ENCODE peak calls at places on chromosomes 6 and 20, in four cellular contexts. Q is prostate gland, E is A549, C is left ventricle myocardium inferior. M is an unnamed sample.

GRCh38 chr6:37988131-37988530 is 168.6 kb downstream of the ZFAND3 start:
- DNase-seq in E (no peak), C (no peak), Q (no peak), M (no peak)

GRCh38 chr6:98576811-98577210 is 257.6 kb upstream of the POU3F2 start:
- DNase-seq in Q (no peak), E (no peak), C (no peak), M (no peak)

GRCh38 chr6:73637404-73637803 is 16.4 kb downstream of the SLC17A5 start:
- DNase-seq in C (no peak), Q (no peak), E (no peak), M (no peak)

GRCh38 chr6:82878812-82879211 is 186.8 kb downstream of the UBE3D start:
- DNase-seq in C (no peak), Q (no peak), E (no peak), M (no peak)

GRCh38 chr6:151747890-151748289 is 59.6 kb upstream of the ESR1 start:
- DNase-seq in Q (no peak), E (no peak), C (no peak), M (no peak)

GRCh38 chr6:24971067-24971466 is 35.3 kb upstream of the RIPOR2 start:
- DNase-seq in E (no peak), C (no peak), Q (no peak), M (no peak)

GRCh38 chr20:41524980-41525613 is 93.1 kb downstream of the CHD6 start:
- DNase-seq in C (peak), E (no peak), Q (peak), M (no peak)

GRCh38 chr6:31083742-31084354 is 28.5 kb downstream of the C6orf15 start:
- DNase-seq in Q (no peak), C (no peak), E (peak), M (no peak)

GRCh38 chr6:112233864-112234263 is 20.5 kb downstream of the LAMA4 start:
- DNase-seq in Q (no peak), E (no peak), C (no peak), M (no peak)

GRCh38 chr20:49171928-49172327 is 16.2 kb downstream of the STAU1 start:
- DNase-seq in E (no peak), Q (no peak), C (no peak), M (no peak)

GRCh38 chr20:62616728-62617621 is 25.3 kb upstream of the SLCO4A1 start:
- DNase-seq in Q (peak), E (peak), C (peak), M (peak)

GRCh38 chr20:62558779-62559178 is 83.0 kb upstream of the GATA5 start:
- DNase-seq in Q (no peak), E (no peak), C (peak), M (no peak)

GRCh38 chr6:13813621-13814175 is 659 bp downstream of the MCUR1 start:
- DNase-seq in C (peak), Q (peak), E (peak), M (peak)

GRCh38 chr6:31768717-31769257 is 6.3 kb downstream of the SAPCD1 start:
- DNase-seq in C (no peak), Q (no peak), E (no peak), M (no peak)

GRCh38 chr20:35303735-35304431 is 11.7 kb upstream of the FAM83C start:
- DNase-seq in Q (peak), E (peak), C (peak), M (peak)

GRCh38 chr6:125658759-125659431 is 90.5 kb upstream of the HEY2 start:
- DNase-seq in E (peak), Q (no peak), C (peak), M (no peak)

GRCh38 chr20:37986873-37987601 is 46.2 kb downstream of the TTI1 start:
- DNase-seq in Q (peak), C (peak), E (peak), M (peak)

GRCh38 chr6:36729169-36729549 is 31.5 kb downstream of the RAB44 start:
- DNase-seq in E (no peak), C (no peak), Q (no peak), M (no peak)

GRCh38 chr20:52799130-52799529 is 173.0 kb upstream of the TSHZ2 start:
- DNase-seq in Q (no peak), E (no peak), C (no peak), M (no peak)

GRCh38 chr6:89525786-89526562 is 93.0 kb downstream of the ANKRD6 start:
- DNase-seq in C (no peak), E (no peak), Q (no peak), M (no peak)

GRCh38 chr6:31321820-31322219 is 35.2 kb downstream of the HLA-B start:
- DNase-seq in Q (no peak), C (no peak), E (no peak), M (no peak)

GRCh38 chr6:43060034-43060754 is 763 bp downstream of the KLC4 start:
- DNase-seq in C (no peak), Q (peak), E (peak), M (peak)

GRCh38 chr6:143836150-143836549 is 7.0 kb upstream of the LTV1 start:
- DNase-seq in Q (no peak), C (no peak), E (no peak), M (no peak)
- H3K27ac ChIP-seq in Q (no peak), C (no peak), E (no peak), M (no peak)

GRCh38 chr6:106748547-106749207 is 119.3 kb downstream of the QRSL1 start:
- DNase-seq in Q (no peak), E (no peak), C (no peak), M (no peak)
- H3K27ac ChIP-seq in Q (no peak), E (peak), C (no peak), M (peak)

GRCh38 chr20:5189917-5190316 is 63.1 kb downstream of the CDS2 start:
- DNase-seq in E (no peak), C (no peak), Q (no peak), M (no peak)

GRCh38 chr20:5191829-5192569 is 65.2 kb downstream of the CDS2 start:
- DNase-seq in E (peak), C (no peak), Q (peak), M (peak)

GRCh38 chr20:5188736-5189135 is 61.9 kb downstream of the CDS2 start:
- DNase-seq in C (no peak), E (no peak), Q (no peak), M (no peak)

GRCh38 chr20:5192570-5193431 is 66.0 kb downstream of the CDS2 start:
- DNase-seq in E (no peak), C (no peak), Q (no peak), M (no peak)

GRCh38 chr20:5190444-5190843 is 63.6 kb downstream of the CDS2 start:
- DNase-seq in E (no peak), Q (no peak), C (no peak), M (no peak)
- H3K27ac ChIP-seq in E (no peak), Q (no peak), C (no peak), M (no peak)

GRCh38 chr20:59931511-59932312 is 1.7 kb downstream of the SYCP2 start:
- DNase-seq in E (no peak), Q (no peak), C (no peak), M (no peak)
- H3K27ac ChIP-seq in E (no peak), Q (no peak), C (no peak), M (no peak)

GRCh38 chr20:311603-312002 is 13.7 kb upstream of the SOX12 start:
- DNase-seq in C (no peak), E (no peak), Q (no peak), M (no peak)

GRCh38 chr20:310645-311044 is 13.3 kb downstream of the ZCCHC3 start:
- DNase-seq in C (no peak), E (no peak), Q (no peak), M (no peak)

GRCh38 chr20:309841-310644 is 12.7 kb downstream of the ZCCHC3 start:
- DNase-seq in C (peak), Q (peak), E (peak), M (no peak)

GRCh38 chr20:308427-309038 is 11.2 kb downstream of the ZCCHC3 start:
- DNase-seq in Q (no peak), C (no peak), E (no peak), M (no peak)

DNA sequence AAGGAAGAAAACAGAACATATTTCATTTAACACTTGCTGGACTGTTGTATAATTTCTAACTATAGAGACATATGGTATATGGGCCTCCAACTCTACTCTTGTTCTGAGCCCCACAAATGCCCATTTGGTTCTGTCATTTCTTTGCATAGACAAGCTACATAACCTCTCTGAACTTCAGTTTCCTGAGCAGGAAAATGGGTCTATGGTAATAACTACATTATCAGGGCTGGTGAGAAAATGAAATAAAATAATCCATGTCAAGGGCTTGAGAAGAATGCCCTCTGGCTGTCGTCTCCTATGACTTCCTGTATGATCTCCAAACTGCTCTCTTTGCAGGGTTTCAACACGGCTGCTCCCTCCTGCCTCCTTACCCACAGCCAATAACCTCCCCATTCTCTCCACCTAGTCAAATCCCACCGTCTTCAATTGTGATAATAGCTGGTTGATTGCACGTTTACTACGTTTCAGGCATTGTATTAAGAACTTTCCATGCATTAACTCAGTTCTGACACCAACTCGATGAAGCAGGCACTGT is 12.0 kb downstream of the ZCCHC3 start:
- DNase-seq in Q (no peak), C (no peak), E (no peak), M (no peak)
- H3K27ac ChIP-seq in Q (peak), C (peak), E (no peak), M (no peak)

DNA sequence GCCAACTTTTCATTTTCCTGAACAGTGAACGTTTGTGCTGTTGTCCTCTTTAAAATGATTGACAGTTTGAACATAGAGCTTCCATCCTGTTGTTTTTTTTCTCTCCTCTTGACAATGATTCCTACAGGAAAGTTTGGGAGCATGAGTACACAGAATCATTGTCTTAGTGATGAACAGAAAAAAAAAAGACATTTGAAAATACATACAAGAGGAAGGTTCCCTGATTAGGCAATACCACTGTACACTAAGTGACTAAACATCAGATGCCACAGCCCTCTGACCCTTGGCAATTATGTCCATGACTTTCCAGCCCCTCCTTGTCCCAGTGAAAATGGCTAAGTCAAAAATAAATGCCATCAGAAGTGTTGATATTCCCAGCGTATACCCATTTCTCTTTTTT is 71.5 kb downstream of the RTN4IP1 start:
- DNase-seq in C (no peak), Q (no peak), E (no peak), M (no peak)
- H3K27ac ChIP-seq in C (no peak), Q (no peak), E (no peak), M (no peak)

GRCh38 chr20:19855426-19855825 is 97.4 kb downstream of the RIN2 start:
- DNase-seq in E (no peak), Q (no peak), C (no peak), M (no peak)

GRCh38 chr20:19850190-19850533 is 92.1 kb downstream of the RIN2 start:
- DNase-seq in E (no peak), Q (no peak), C (peak), M (no peak)

GRCh38 chr20:19851863-19852262 is 93.8 kb downstream of the RIN2 start:
- DNase-seq in Q (no peak), E (no peak), C (no peak), M (no peak)

GRCh38 chr20:19847383-19847782 is 89.3 kb downstream of the RIN2 start:
- DNase-seq in Q (no peak), C (no peak), E (no peak), M (no peak)

GRCh38 chr20:19849341-19850189 is 91.5 kb downstream of the RIN2 start:
- DNase-seq in E (no peak), C (no peak), Q (peak), M (no peak)
- H3K27ac ChIP-seq in E (peak), C (peak), Q (peak), M (no peak)

DNA sequence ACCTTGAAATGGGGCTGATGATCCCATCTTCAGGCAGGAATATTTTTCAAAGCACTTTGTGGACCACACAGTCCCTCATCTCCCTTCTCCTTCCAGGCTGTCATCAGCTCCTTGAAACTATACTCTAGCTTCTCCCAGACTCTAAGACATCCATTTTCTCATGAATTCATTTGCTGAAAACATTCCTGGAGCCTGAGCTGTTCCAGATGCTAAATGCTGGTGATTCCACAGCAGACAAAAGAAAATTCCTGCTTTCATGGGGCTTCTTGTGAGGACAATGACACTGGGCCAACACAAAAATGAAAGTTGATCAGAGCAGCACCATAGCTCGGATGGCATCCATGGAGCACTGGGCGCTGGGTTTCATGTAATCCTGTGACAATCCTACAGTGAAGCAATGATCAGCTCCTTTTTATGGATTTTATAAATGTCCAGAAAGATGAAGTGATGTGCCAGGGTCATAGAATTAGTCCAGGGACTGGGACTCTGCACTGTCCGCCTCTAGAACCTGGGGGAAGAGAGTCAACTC is 47.4 kb upstream of the STX16 start:
- DNase-seq in C (no peak), E (no peak), Q (no peak), M (no peak)
- H3K27ac ChIP-seq in C (no peak), E (no peak), Q (no peak), M (no peak)

M was measured in PC-9.